ENCODE peak calls at places on chromosome 18, in five cellular contexts. One of them, this sample, is unnamed.

GRCh38 chr18:22550366-22550765 is 132.7 kb upstream of the CTAGE1 start:
- DNase-seq in endothelial cell of umbilical vein: no peak
- DNase-seq in cardiac muscle cell: no peak
- DNase-seq in CD4-positive, alpha-beta memory T cell: no peak
- DNase-seq in heart right ventricle: no peak
- DNase-seq in this sample: no peak

GRCh38 chr18:32956591-32957310 is 183.9 kb upstream of the KLHL14 start:
- DNase-seq in endothelial cell of umbilical vein: peak; percentile 61
- DNase-seq in cardiac muscle cell: peak; percentile 73
- DNase-seq in CD4-positive, alpha-beta memory T cell: no peak
- DNase-seq in heart right ventricle: no peak
- DNase-seq in this sample: no peak

GRCh38 chr18:179499-179898 is 21.1 kb downstream of the USP14 start:
- DNase-seq in endothelial cell of umbilical vein: no peak
- DNase-seq in cardiac muscle cell: no peak
- DNase-seq in CD4-positive, alpha-beta memory T cell: no peak
- DNase-seq in heart right ventricle: no peak
- DNase-seq in this sample: no peak

GRCh38 chr18:13416208-13416607 is 197.6 kb downstream of the LDLRAD4 start:
- DNase-seq in endothelial cell of umbilical vein: peak; percentile 70
- DNase-seq in cardiac muscle cell: no peak
- DNase-seq in CD4-positive, alpha-beta memory T cell: no peak
- DNase-seq in heart right ventricle: no peak
- DNase-seq in this sample: no peak

GRCh38 chr18:61833387-61833786 is 59.4 kb downstream of the RNF152 start:
- DNase-seq in endothelial cell of umbilical vein: peak; percentile 93
- DNase-seq in cardiac muscle cell: peak; percentile 66
- DNase-seq in CD4-positive, alpha-beta memory T cell: peak; percentile 9
- DNase-seq in heart right ventricle: no peak
- DNase-seq in this sample: peak; percentile 71

GRCh38 chr18:38790786-38791185 is 1225.2 kb upstream of the CELF4 start:
- DNase-seq in endothelial cell of umbilical vein: no peak
- DNase-seq in cardiac muscle cell: no peak
- DNase-seq in CD4-positive, alpha-beta memory T cell: no peak
- DNase-seq in heart right ventricle: no peak
- DNase-seq in this sample: no peak

GRCh38 chr18:58391113-58391892 is 237.6 kb downstream of the ALPK2 start:
- DNase-seq in endothelial cell of umbilical vein: no peak
- DNase-seq in cardiac muscle cell: no peak
- DNase-seq in CD4-positive, alpha-beta memory T cell: no peak
- DNase-seq in heart right ventricle: no peak
- DNase-seq in this sample: no peak

GRCh38 chr18:3855961-3856360 is 406.0 kb downstream of the TGIF1 start:
- DNase-seq in endothelial cell of umbilical vein: no peak
- DNase-seq in cardiac muscle cell: no peak
- DNase-seq in CD4-positive, alpha-beta memory T cell: no peak
- DNase-seq in heart right ventricle: no peak
- DNase-seq in this sample: no peak

GRCh38 chr18:58392336-58393000 is 236.4 kb downstream of the ALPK2 start:
- DNase-seq in endothelial cell of umbilical vein: peak; percentile 51
- DNase-seq in cardiac muscle cell: peak; percentile 74
- DNase-seq in CD4-positive, alpha-beta memory T cell: no peak
- DNase-seq in heart right ventricle: no peak
- DNase-seq in this sample: no peak

GRCh38 chr18:24683965-24684364 is 223.5 kb downstream of the HRH4 start:
- DNase-seq in endothelial cell of umbilical vein: no peak
- DNase-seq in cardiac muscle cell: no peak
- DNase-seq in CD4-positive, alpha-beta memory T cell: no peak
- DNase-seq in heart right ventricle: no peak
- DNase-seq in this sample: no peak

GRCh38 chr18:78021196-78021595 is 771.5 kb downstream of the GALR1 start:
- DNase-seq in endothelial cell of umbilical vein: no peak
- DNase-seq in cardiac muscle cell: no peak
- DNase-seq in CD4-positive, alpha-beta memory T cell: no peak
- DNase-seq in heart right ventricle: no peak
- DNase-seq in this sample: no peak

GRCh38 chr18:76351961-76352581 is 143.0 kb downstream of the ZNF516 start:
- DNase-seq in endothelial cell of umbilical vein: no peak
- DNase-seq in cardiac muscle cell: peak; percentile 91
- DNase-seq in CD4-positive, alpha-beta memory T cell: no peak
- DNase-seq in heart right ventricle: peak; percentile 59
- DNase-seq in this sample: peak; percentile 90

GRCh38 chr18:68721681-68722583 is 7.0 kb upstream of the TMX3 start:
- DNase-seq in endothelial cell of umbilical vein: no peak
- DNase-seq in cardiac muscle cell: peak; percentile 45
- DNase-seq in CD4-positive, alpha-beta memory T cell: peak; percentile 28
- DNase-seq in heart right ventricle: no peak
- DNase-seq in this sample: no peak

GRCh38 chr18:9413586-9413985 is 61.7 kb upstream of the RALBP1 start:
- DNase-seq in endothelial cell of umbilical vein: peak; percentile 36
- DNase-seq in cardiac muscle cell: peak; percentile 76
- DNase-seq in CD4-positive, alpha-beta memory T cell: no peak
- DNase-seq in heart right ventricle: no peak
- DNase-seq in this sample: no peak

GRCh38 chr18:32373995-32374394 is 96.7 kb downstream of the GAREM1 start:
- DNase-seq in endothelial cell of umbilical vein: peak; percentile 89
- DNase-seq in cardiac muscle cell: peak; percentile 75
- DNase-seq in CD4-positive, alpha-beta memory T cell: no peak
- DNase-seq in heart right ventricle: no peak
- DNase-seq in this sample: no peak

GRCh38 chr18:59556265-59556664 is 141.0 kb downstream of the CCBE1 start:
- DNase-seq in endothelial cell of umbilical vein: no peak
- DNase-seq in cardiac muscle cell: peak; percentile 81
- DNase-seq in CD4-positive, alpha-beta memory T cell: no peak
- DNase-seq in heart right ventricle: no peak
- DNase-seq in this sample: no peak

GRCh38 chr18:9428301-9428706 is 47.0 kb upstream of the RALBP1 start:
- DNase-seq in endothelial cell of umbilical vein: no peak
- DNase-seq in cardiac muscle cell: no peak
- DNase-seq in CD4-positive, alpha-beta memory T cell: no peak
- DNase-seq in heart right ventricle: no peak
- DNase-seq in this sample: no peak

GRCh38 chr18:77366725-77367641 is 117.3 kb downstream of the GALR1 start:
- DNase-seq in endothelial cell of umbilical vein: no peak
- DNase-seq in cardiac muscle cell: peak; percentile 2
- DNase-seq in CD4-positive, alpha-beta memory T cell: no peak
- DNase-seq in heart right ventricle: no peak
- DNase-seq in this sample: peak; percentile 92

GRCh38 chr18:22930089-22930713 is 2.9 kb upstream of the RBBP8 start:
- DNase-seq in endothelial cell of umbilical vein: peak; percentile 78
- DNase-seq in cardiac muscle cell: peak; percentile 77
- DNase-seq in CD4-positive, alpha-beta memory T cell: peak; percentile 62
- DNase-seq in heart right ventricle: peak; percentile 43
- DNase-seq in this sample: peak; percentile 74

GRCh38 chr18:74292541-74292858 is 737 bp upstream of the CYB5A start:
- DNase-seq in endothelial cell of umbilical vein: no peak
- DNase-seq in cardiac muscle cell: no peak
- DNase-seq in CD4-positive, alpha-beta memory T cell: peak; percentile 0
- DNase-seq in heart right ventricle: no peak
- DNase-seq in this sample: no peak

GRCh38 chr18:62790836-62791772 is 75.8 kb downstream of the PHLPP1 start:
- DNase-seq in endothelial cell of umbilical vein: no peak
- DNase-seq in cardiac muscle cell: peak; percentile 25
- DNase-seq in CD4-positive, alpha-beta memory T cell: no peak
- DNase-seq in heart right ventricle: no peak
- DNase-seq in this sample: no peak

GRCh38 chr18:35616664-35617423 is 35.3 kb downstream of the GALNT1 start:
- DNase-seq in endothelial cell of umbilical vein: peak; percentile 95
- DNase-seq in cardiac muscle cell: peak; percentile 77
- DNase-seq in CD4-positive, alpha-beta memory T cell: peak; percentile 55
- DNase-seq in heart right ventricle: no peak
- DNase-seq in this sample: peak; percentile 84

GRCh38 chr18:77676901-77677300 is 427.3 kb downstream of the GALR1 start:
- DNase-seq in endothelial cell of umbilical vein: no peak
- DNase-seq in cardiac muscle cell: no peak
- DNase-seq in CD4-positive, alpha-beta memory T cell: no peak
- DNase-seq in heart right ventricle: no peak
- DNase-seq in this sample: no peak

GRCh38 chr18:37334494-37335125 is 231.0 kb downstream of the CELF4 start:
- DNase-seq in endothelial cell of umbilical vein: no peak
- DNase-seq in cardiac muscle cell: peak; percentile 48
- DNase-seq in CD4-positive, alpha-beta memory T cell: no peak
- DNase-seq in heart right ventricle: no peak
- DNase-seq in this sample: no peak

GRCh38 chr18:42446195-42446594 is 491.2 kb downstream of the PIK3C3 start:
- DNase-seq in endothelial cell of umbilical vein: peak; percentile 2
- DNase-seq in cardiac muscle cell: peak; percentile 60
- DNase-seq in CD4-positive, alpha-beta memory T cell: no peak
- DNase-seq in heart right ventricle: no peak
- DNase-seq in this sample: peak; percentile 93

GRCh38 chr18:76395609-76396008 is 99.4 kb downstream of the ZNF516 start:
- DNase-seq in endothelial cell of umbilical vein: no peak
- DNase-seq in cardiac muscle cell: no peak
- DNase-seq in CD4-positive, alpha-beta memory T cell: no peak
- DNase-seq in heart right ventricle: no peak
- DNase-seq in this sample: no peak

GRCh38 chr18:38473535-38473934 is 907.9 kb upstream of the CELF4 start:
- DNase-seq in endothelial cell of umbilical vein: no peak
- DNase-seq in cardiac muscle cell: no peak
- DNase-seq in CD4-positive, alpha-beta memory T cell: no peak
- DNase-seq in heart right ventricle: no peak
- DNase-seq in this sample: no peak

GRCh38 chr18:26723986-26724385 is 141.5 kb downstream of the AQP4 start:
- DNase-seq in endothelial cell of umbilical vein: no peak
- DNase-seq in cardiac muscle cell: no peak
- DNase-seq in CD4-positive, alpha-beta memory T cell: no peak
- DNase-seq in heart right ventricle: no peak
- DNase-seq in this sample: no peak

GRCh38 chr18:8341481-8342230 is 267.6 kb upstream of the RAB12 start:
- DNase-seq in endothelial cell of umbilical vein: no peak
- DNase-seq in cardiac muscle cell: peak; percentile 74
- DNase-seq in CD4-positive, alpha-beta memory T cell: no peak
- DNase-seq in heart right ventricle: no peak
- DNase-seq in this sample: peak; percentile 97
- H3K27ac ChIP-seq in endothelial cell of umbilical vein: no peak overlapping the region
- H3K27ac ChIP-seq in cardiac muscle cell: no peak overlapping the region
- H3K27ac ChIP-seq in CD4-positive, alpha-beta memory T cell: no peak overlapping the region
- H3K27ac ChIP-seq in heart right ventricle: peak overlapping the region; percentile 29
- H3K27ac ChIP-seq in this sample: peak overlapping the region; percentile 84

GRCh38 chr18:10461989-10462388 is 7.6 kb downstream of the APCDD1 start:
- DNase-seq in endothelial cell of umbilical vein: no peak
- DNase-seq in cardiac muscle cell: no peak
- DNase-seq in CD4-positive, alpha-beta memory T cell: no peak
- DNase-seq in heart right ventricle: no peak
- DNase-seq in this sample: no peak

GRCh38 chr18:10463096-10463495 is 8.7 kb downstream of the APCDD1 start:
- DNase-seq in endothelial cell of umbilical vein: no peak
- DNase-seq in cardiac muscle cell: no peak
- DNase-seq in CD4-positive, alpha-beta memory T cell: no peak
- DNase-seq in heart right ventricle: no peak
- DNase-seq in this sample: no peak

GRCh38 chr18:10463741-10464140 is 9.3 kb downstream of the APCDD1 start:
- DNase-seq in endothelial cell of umbilical vein: no peak
- DNase-seq in cardiac muscle cell: no peak
- DNase-seq in CD4-positive, alpha-beta memory T cell: no peak
- DNase-seq in heart right ventricle: no peak
- DNase-seq in this sample: no peak

GRCh38 chr18:10460414-10461018 is 6.1 kb downstream of the APCDD1 start:
- DNase-seq in endothelial cell of umbilical vein: no peak
- DNase-seq in cardiac muscle cell: no peak
- DNase-seq in CD4-positive, alpha-beta memory T cell: no peak
- DNase-seq in heart right ventricle: no peak
- DNase-seq in this sample: no peak

DNA sequence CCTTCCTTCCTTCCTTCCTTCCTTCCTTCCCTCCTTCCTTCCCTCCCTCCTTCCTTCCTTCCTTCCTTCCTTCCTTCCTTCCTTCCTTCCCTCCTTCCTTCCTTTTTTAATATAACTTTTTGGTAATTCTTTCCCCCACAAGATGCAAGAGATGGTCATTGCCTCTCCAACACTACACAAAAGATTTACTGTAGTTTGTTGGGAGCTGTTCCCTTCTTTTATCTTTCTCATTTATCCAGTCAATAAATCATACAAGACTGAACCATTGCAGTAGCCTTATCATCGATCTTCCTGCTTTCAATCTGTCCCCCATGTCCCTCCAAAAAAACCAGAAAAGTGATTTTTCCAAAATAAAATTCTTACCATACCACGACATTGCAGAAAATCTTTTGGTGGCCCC is 8.2 kb downstream of the APCDD1 start:
- DNase-seq in endothelial cell of umbilical vein: no peak
- DNase-seq in cardiac muscle cell: no peak
- DNase-seq in CD4-positive, alpha-beta memory T cell: no peak
- DNase-seq in heart right ventricle: no peak
- DNase-seq in this sample: no peak
- H3K27ac ChIP-seq in endothelial cell of umbilical vein: no peak overlapping the region
- H3K27ac ChIP-seq in cardiac muscle cell: no peak overlapping the region
- H3K27ac ChIP-seq in CD4-positive, alpha-beta memory T cell: no peak overlapping the region
- H3K27ac ChIP-seq in heart right ventricle: no peak overlapping the region
- H3K27ac ChIP-seq in this sample: no peak overlapping the region

GRCh38 chr18:39951321-39951720 is 2003.7 kb upstream of the PIK3C3 start:
- DNase-seq in endothelial cell of umbilical vein: no peak
- DNase-seq in cardiac muscle cell: no peak
- DNase-seq in CD4-positive, alpha-beta memory T cell: no peak
- DNase-seq in heart right ventricle: no peak
- DNase-seq in this sample: no peak
- H3K27ac ChIP-seq in endothelial cell of umbilical vein: no peak overlapping the region
- H3K27ac ChIP-seq in cardiac muscle cell: no peak overlapping the region
- H3K27ac ChIP-seq in CD4-positive, alpha-beta memory T cell: no peak overlapping the region
- H3K27ac ChIP-seq in heart right ventricle: no peak overlapping the region
- H3K27ac ChIP-seq in this sample: no peak overlapping the region

DNA sequence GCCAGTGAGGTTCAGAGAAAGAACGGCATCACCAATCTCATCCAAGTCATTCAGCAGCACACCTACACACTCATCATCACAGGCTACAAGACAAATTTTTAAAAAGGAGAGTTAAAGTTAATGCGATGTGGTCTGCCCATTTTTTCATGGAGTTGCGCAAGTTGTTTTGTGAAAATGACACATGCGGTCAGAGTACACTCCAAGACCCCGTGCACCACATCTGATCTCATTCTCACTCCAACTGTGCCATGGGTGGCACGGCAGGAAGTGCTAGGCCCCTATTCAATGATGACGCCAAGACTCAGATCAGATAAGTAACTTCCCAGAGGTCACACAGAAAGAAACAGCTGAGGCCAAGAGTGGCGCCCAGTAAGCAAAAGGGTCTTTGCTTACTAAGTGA is 119.8 kb downstream of the LAMA1 start:
- DNase-seq in endothelial cell of umbilical vein: no peak
- DNase-seq in cardiac muscle cell: peak; percentile 89
- DNase-seq in CD4-positive, alpha-beta memory T cell: no peak
- DNase-seq in heart right ventricle: no peak
- DNase-seq in this sample: no peak
- H3K27ac ChIP-seq in endothelial cell of umbilical vein: no peak overlapping the region
- H3K27ac ChIP-seq in cardiac muscle cell: no peak overlapping the region
- H3K27ac ChIP-seq in CD4-positive, alpha-beta memory T cell: no peak overlapping the region
- H3K27ac ChIP-seq in heart right ventricle: no peak overlapping the region
- H3K27ac ChIP-seq in this sample: no peak overlapping the region

GRCh38 chr18:48860276-48861180 is 90.2 kb downstream of the SMAD7 start:
- DNase-seq in endothelial cell of umbilical vein: no peak
- DNase-seq in cardiac muscle cell: no peak
- DNase-seq in CD4-positive, alpha-beta memory T cell: no peak
- DNase-seq in heart right ventricle: no peak
- DNase-seq in this sample: no peak
- H3K27ac ChIP-seq in endothelial cell of umbilical vein: no peak overlapping the region
- H3K27ac ChIP-seq in cardiac muscle cell: peak overlapping the region; percentile 13
- H3K27ac ChIP-seq in CD4-positive, alpha-beta memory T cell: no peak overlapping the region
- H3K27ac ChIP-seq in heart right ventricle: peak overlapping the region; percentile 12
- H3K27ac ChIP-seq in this sample: no peak overlapping the region